ENCODE peak calls at places on chromosomes 13 and 19, in ten cellular contexts. W is WTC11, F is thoracic aorta, M is epithelial cell of esophagus, B is mucosa of descending colon, Q is tibial artery, Z is type B pancreatic cell, U is Peyer's patch, P is GM12864, I is bronchial epithelial cell. R is an unnamed sample.

GRCh38 chr13:67119481-67119883 is 110.7 kb downstream of the PCDH9 start:
- DNase-seq in M (peak; percentile 95), W (no peak), Z (no peak), I (peak; percentile 94), Q (no peak), P (no peak), F (no peak), B (no peak), U (no peak), R (no peak)

GRCh38 chr19:45450042-45450380 is 17.8 kb upstream of the FOSB start:
- DNase-seq in Q (no peak), B (no peak), P (no peak), Z (no peak), W (no peak), U (no peak), M (no peak), I (no peak), F (no peak), R (no peak)

GRCh38 chr19:2391118-2391725 is 31.2 kb downstream of the TMPRSS9 start:
- DNase-seq in U (peak; percentile 65), P (peak; percentile 59), F (no peak), B (no peak), M (peak; percentile 77), Z (no peak), Q (no peak), W (no peak), I (peak; percentile 69), R (no peak)

GRCh38 chr19:55115446-55116065 is 1.9 kb downstream of the PPP1R12C start:
- DNase-seq in Q (no peak), M (no peak), P (no peak), I (no peak), Z (no peak), B (no peak), U (no peak), F (no peak), W (no peak), R (no peak)

GRCh38 chr19:54684537-54684936 is 21.8 kb downstream of the LILRB4 start:
- DNase-seq in I (peak; percentile 7), U (no peak), Q (no peak), P (no peak), B (no peak), W (peak; percentile 28), F (no peak), M (peak; percentile 24), Z (no peak), R (no peak)

GRCh38 chr19:5436101-5436947 is 18.9 kb upstream of the ZNRF4 start:
- DNase-seq in U (no peak), Z (peak; percentile 88), Q (no peak), B (no peak), W (peak; percentile 93), I (no peak), M (no peak), F (no peak), P (no peak), R (no peak)

GRCh38 chr19:47102561-47103135 is 10.9 kb downstream of the ZC3H4 start:
- DNase-seq in M (no peak), U (no peak), P (no peak), F (no peak), Q (no peak), B (no peak), I (no peak), W (no peak), Z (no peak), R (no peak)

GRCh38 chr19:15293751-15294505 is 38.4 kb downstream of the BRD4 start:
- DNase-seq in W (no peak), U (no peak), M (no peak), P (no peak), Z (no peak), Q (no peak), F (no peak), I (peak; percentile 35), B (no peak), R (no peak)

GRCh38 chr13:37138169-37138568 is 32.7 kb upstream of the CSNK1A1L start:
- DNase-seq in Q (no peak), M (peak; percentile 22), Z (no peak), U (no peak), I (peak; percentile 27), B (no peak), F (no peak), P (no peak), W (peak; percentile 12), R (no peak)

GRCh38 chr19:43504426-43505185 is at the start of gene PHLDB3:
- DNase-seq in I (no peak), W (peak; percentile 44), B (peak; percentile 79), P (no peak), M (peak; percentile 41), U (peak; percentile 74), F (no peak), Z (peak; percentile 77), Q (peak; percentile 75), R (no peak)

GRCh38 chr13:108609353-108609752 is 20.1 kb upstream of the MYO16 start:
- DNase-seq in I (peak; percentile 1), P (no peak), U (no peak), M (peak; percentile 21), B (no peak), Q (no peak), F (no peak), W (no peak), Z (no peak), R (no peak)

GRCh38 chr19:11807099-11807380 is 7.0 kb upstream of the ZNF440 start:
- DNase-seq in F (no peak), W (no peak), Z (no peak), M (no peak), I (no peak), B (no peak), Q (no peak), U (no peak), P (no peak), R (no peak)

GRCh38 chr13:113275387-113275786 is 21.7 kb upstream of the LAMP1 start:
- DNase-seq in P (no peak), W (peak; percentile 57), F (no peak), Q (no peak), Z (no peak), U (peak; percentile 67), I (peak; percentile 65), M (peak; percentile 66), B (no peak), R (no peak)

GRCh38 chr13:34867590-34867989 is 74.5 kb upstream of the NBEA start:
- DNase-seq in M (peak; percentile 15), W (no peak), B (no peak), P (no peak), I (peak; percentile 20), U (no peak), Q (no peak), F (no peak), Z (no peak), R (no peak)

DNA sequence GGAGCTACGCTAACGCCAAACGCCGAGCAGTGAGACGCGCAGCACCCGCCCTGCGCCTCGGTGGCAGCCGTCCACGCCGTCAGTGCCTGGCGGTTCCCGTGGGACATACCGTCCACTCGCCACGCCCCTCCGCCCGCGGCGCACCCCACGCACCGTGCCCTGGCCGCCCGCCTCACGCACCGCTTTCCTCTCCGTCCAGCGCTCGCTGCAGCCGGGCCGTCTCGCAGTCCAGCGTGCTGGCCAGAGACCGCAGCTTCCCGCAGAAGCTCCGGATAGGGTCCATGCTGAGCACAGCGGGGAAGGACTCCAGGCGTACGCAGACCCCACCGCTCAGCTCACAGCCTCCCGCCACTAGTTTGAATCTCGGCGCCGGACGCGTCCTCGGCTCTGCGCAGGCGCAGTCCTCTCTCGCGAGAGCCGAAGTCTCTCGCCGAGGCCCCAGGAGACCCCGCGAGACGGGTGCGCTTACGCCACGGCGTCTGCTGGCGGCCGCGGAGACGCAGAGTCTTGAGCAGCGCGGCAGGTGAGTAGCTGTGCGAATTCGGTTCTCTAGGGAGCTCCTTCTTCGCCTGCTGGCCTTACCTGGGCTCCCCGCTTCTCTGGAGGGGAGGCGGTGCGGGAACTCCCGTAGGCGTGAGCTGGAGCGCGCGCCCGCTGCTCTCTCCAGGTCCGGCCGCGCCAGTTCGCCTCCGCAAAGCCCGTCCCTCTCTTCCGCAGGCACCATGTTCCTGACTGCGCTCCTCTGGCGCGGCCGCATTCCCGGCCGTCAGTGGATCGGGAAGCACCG is at the start of the genes MRPL57 and SKA3:
- DNase-seq in Z (peak; percentile 96), U (peak; percentile 96), P (peak; percentile 83), Q (peak; percentile 93), W (peak; percentile 96), M (peak; percentile 93), B (peak; percentile 94), I (peak; percentile 80), F (peak; percentile 49), R (peak; percentile 78)
- TF ChIP-seq CTCF in Z (peak; percentile 28), U (peak; percentile 41), P (no peak), Q (peak; percentile 34), W (no peak), M (peak; percentile 10), B (no peak), I (no peak), F (no peak), R (no peak)

DNA sequence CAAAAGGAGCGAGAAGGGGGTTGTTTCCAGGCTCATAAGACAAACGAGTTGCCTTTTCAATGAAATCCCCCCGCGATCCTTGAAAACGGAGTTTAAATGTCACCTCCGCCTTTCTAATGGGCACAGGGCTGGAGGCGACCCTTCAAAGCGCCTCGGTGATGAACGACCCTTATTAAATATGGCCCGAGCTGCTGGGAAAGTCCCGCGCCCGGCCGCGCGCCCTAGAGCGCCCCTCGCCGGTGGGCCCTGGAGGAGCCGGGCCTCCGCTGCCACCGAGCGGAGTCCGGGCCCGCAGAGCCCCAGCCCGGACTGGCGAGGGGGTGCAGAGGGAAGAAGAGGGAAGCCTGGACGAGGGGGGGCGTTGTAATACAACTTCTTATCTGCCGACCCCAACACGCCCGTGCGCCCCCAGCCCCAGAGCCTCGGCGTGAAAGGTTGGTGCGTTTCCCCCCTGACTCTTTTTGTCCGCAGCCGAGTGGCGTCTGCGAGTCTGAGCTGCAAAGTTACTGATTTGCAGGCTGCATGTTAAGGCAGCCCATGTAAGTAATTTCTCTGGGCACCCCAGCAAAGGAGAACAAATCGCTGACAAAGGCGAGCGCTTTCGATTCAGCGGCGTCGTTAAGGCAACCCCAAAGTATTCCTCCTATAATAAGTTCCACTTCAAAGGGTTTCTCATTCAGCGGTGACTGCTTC is 11.9 kb downstream of the ZIC5 start:
- DNase-seq in B (no peak), U (no peak), Z (no peak), M (no peak), P (no peak), W (peak; percentile 43), Q (no peak), F (no peak), I (no peak), R (no peak)
- TF ChIP-seq CTCF in B (no peak), U (no peak), Z (peak; percentile 72), M (no peak), P (no peak), W (no peak), Q (no peak), F (no peak), I (no peak), R (no peak)

DNA sequence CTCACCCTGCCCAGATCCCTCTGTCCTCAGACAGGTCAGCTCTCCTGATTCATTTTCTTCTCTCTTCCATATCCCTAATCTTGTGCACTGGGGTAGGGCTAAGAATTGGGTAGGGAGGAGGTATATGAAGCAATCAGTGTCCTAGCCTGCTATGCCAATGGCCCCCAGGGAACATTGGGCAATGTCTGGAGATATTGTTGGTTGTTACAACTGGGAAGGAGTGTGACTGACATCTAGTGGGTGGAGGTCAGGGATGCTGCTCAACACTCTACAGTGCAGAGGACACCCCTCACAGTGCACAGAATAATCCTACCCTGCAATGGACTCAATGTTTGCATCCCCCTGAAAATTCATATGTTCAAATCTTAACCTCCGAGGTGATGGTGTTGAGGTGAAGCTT is 57.5 kb downstream of the CPAMD8 start:
- DNase-seq in F (no peak), I (peak; percentile 55), P (no peak), Q (no peak), W (no peak), M (peak; percentile 74), U (peak; percentile 26), B (no peak), Z (no peak), R (no peak)
- TF ChIP-seq CTCF in F (no peak), I (peak; percentile 59), P (peak; percentile 38), Q (peak; percentile 45), W (no peak), M (peak; percentile 75), U (no peak), B (no peak), Z (no peak), R (no peak)

GRCh38 chr13:61286148-61286745 is 129.4 kb downstream of the PCDH20 start:
- DNase-seq in B (no peak), Q (no peak), I (peak; percentile 38), M (peak; percentile 21), Z (no peak), P (no peak), F (no peak), W (peak; percentile 54), U (no peak), R (no peak)
- TF ChIP-seq CTCF in B (no peak), Q (no peak), I (peak; percentile 15), M (peak; percentile 41), Z (peak; percentile 46), P (peak; percentile 11), F (no peak), W (no peak), U (no peak), R (no peak)

R was measured in omental fat pad.